ENCODE peak calls at places on chromosome 19, in eight cellular contexts. One of them, this sample, is unnamed.

GRCh38 chr19:9130965-9131364 is 4.2 kb upstream of the OR7G3 start:
- DNase-seq in HCT116: no peak
- DNase-seq in GM23338: no peak
- DNase-seq in HL-60: peak
- DNase-seq in GM12878: no peak
- DNase-seq in SK-N-SH: no peak
- DNase-seq in K562: no peak
- DNase-seq in HepG2: no peak
- DNase-seq in this sample: no peak

GRCh38 chr19:2055871-2056809 is 5.1 kb upstream of the MKNK2 start:
- DNase-seq in HCT116: peak
- DNase-seq in GM23338: peak
- DNase-seq in HL-60: peak
- DNase-seq in GM12878: no peak
- DNase-seq in SK-N-SH: peak
- DNase-seq in K562: no peak
- DNase-seq in HepG2: no peak
- DNase-seq in this sample: no peak

GRCh38 chr19:56091066-56091490 is 30.0 kb downstream of the ZNF787 start:
- DNase-seq in HCT116: no peak
- DNase-seq in GM23338: no peak
- DNase-seq in HL-60: no peak
- DNase-seq in GM12878: no peak
- DNase-seq in SK-N-SH: no peak
- DNase-seq in K562: no peak
- DNase-seq in HepG2: no peak
- DNase-seq in this sample: no peak

GRCh38 chr19:566403-566802 is 6.0 kb upstream of the BSG start:
- DNase-seq in HCT116: no peak
- DNase-seq in GM23338: peak
- DNase-seq in HL-60: peak
- DNase-seq in GM12878: no peak
- DNase-seq in SK-N-SH: peak
- DNase-seq in K562: peak
- DNase-seq in HepG2: peak
- DNase-seq in this sample: no peak

GRCh38 chr19:52336117-52336811 is at the start of gene ZNF610:
- DNase-seq in HCT116: no peak
- DNase-seq in GM23338: peak
- DNase-seq in HL-60: peak
- DNase-seq in GM12878: peak
- DNase-seq in SK-N-SH: peak
- DNase-seq in K562: no peak
- DNase-seq in HepG2: peak
- DNase-seq in this sample: no peak

GRCh38 chr19:38596057-38596981 is 21.4 kb downstream of the MAP4K1 start:
- DNase-seq in HCT116: peak
- DNase-seq in GM23338: peak
- DNase-seq in HL-60: no peak
- DNase-seq in GM12878: no peak
- DNase-seq in SK-N-SH: peak
- DNase-seq in K562: peak
- DNase-seq in HepG2: peak
- DNase-seq in this sample: peak

GRCh38 chr19:4516939-4517300 is 1.4 kb downstream of the PLIN4 start:
- DNase-seq in HCT116: no peak
- DNase-seq in GM23338: no peak
- DNase-seq in HL-60: no peak
- DNase-seq in GM12878: no peak
- DNase-seq in SK-N-SH: no peak
- DNase-seq in K562: no peak
- DNase-seq in HepG2: no peak
- DNase-seq in this sample: no peak

GRCh38 chr19:2618611-2619010 is 83.9 kb downstream of the GNG7 start:
- DNase-seq in HCT116: peak
- DNase-seq in GM23338: no peak
- DNase-seq in HL-60: peak
- DNase-seq in GM12878: no peak
- DNase-seq in SK-N-SH: no peak
- DNase-seq in K562: no peak
- DNase-seq in HepG2: no peak
- DNase-seq in this sample: no peak

GRCh38 chr19:16190736-16191135 is 5.5 kb downstream of the FAM32A start:
- DNase-seq in HCT116: no peak
- DNase-seq in GM23338: no peak
- DNase-seq in HL-60: no peak
- DNase-seq in GM12878: no peak
- DNase-seq in SK-N-SH: no peak
- DNase-seq in K562: no peak
- DNase-seq in HepG2: no peak
- DNase-seq in this sample: no peak

GRCh38 chr19:10968527-10969081 is 7.8 kb downstream of the SMARCA4 start:
- DNase-seq in HCT116: no peak
- DNase-seq in GM23338: no peak
- DNase-seq in HL-60: no peak
- DNase-seq in GM12878: peak
- DNase-seq in SK-N-SH: no peak
- DNase-seq in K562: no peak
- DNase-seq in HepG2: no peak
- DNase-seq in this sample: no peak

GRCh38 chr19:32138416-32138815 is 207.0 kb upstream of the ZNF507 start:
- DNase-seq in HCT116: no peak
- DNase-seq in GM23338: peak
- DNase-seq in HL-60: no peak
- DNase-seq in GM12878: no peak
- DNase-seq in SK-N-SH: no peak
- DNase-seq in K562: peak
- DNase-seq in HepG2: no peak
- DNase-seq in this sample: no peak

GRCh38 chr19:16541526-16542044 is 652 bp downstream of the CHERP start:
- DNase-seq in HCT116: no peak
- DNase-seq in GM23338: peak
- DNase-seq in HL-60: peak
- DNase-seq in GM12878: no peak
- DNase-seq in SK-N-SH: peak
- DNase-seq in K562: peak
- DNase-seq in HepG2: no peak
- DNase-seq in this sample: no peak

GRCh38 chr19:5615756-5616327 is 6.7 kb downstream of the SAFB2 start:
- DNase-seq in HCT116: no peak
- DNase-seq in GM23338: no peak
- DNase-seq in HL-60: no peak
- DNase-seq in GM12878: no peak
- DNase-seq in SK-N-SH: no peak
- DNase-seq in K562: no peak
- DNase-seq in HepG2: no peak
- DNase-seq in this sample: no peak
- TF ChIP-seq POLR2AphosphoS5 in HCT116: no peak
- TF ChIP-seq POLR2AphosphoS5 in GM23338: no peak
- TF ChIP-seq POLR2AphosphoS5 in HL-60: no peak
- TF ChIP-seq POLR2AphosphoS5 in GM12878: no peak
- TF ChIP-seq POLR2AphosphoS5 in SK-N-SH: no peak
- TF ChIP-seq POLR2AphosphoS5 in K562: no peak
- TF ChIP-seq POLR2AphosphoS5 in HepG2: no peak
- TF ChIP-seq POLR2AphosphoS5 in this sample: no peak

DNA sequence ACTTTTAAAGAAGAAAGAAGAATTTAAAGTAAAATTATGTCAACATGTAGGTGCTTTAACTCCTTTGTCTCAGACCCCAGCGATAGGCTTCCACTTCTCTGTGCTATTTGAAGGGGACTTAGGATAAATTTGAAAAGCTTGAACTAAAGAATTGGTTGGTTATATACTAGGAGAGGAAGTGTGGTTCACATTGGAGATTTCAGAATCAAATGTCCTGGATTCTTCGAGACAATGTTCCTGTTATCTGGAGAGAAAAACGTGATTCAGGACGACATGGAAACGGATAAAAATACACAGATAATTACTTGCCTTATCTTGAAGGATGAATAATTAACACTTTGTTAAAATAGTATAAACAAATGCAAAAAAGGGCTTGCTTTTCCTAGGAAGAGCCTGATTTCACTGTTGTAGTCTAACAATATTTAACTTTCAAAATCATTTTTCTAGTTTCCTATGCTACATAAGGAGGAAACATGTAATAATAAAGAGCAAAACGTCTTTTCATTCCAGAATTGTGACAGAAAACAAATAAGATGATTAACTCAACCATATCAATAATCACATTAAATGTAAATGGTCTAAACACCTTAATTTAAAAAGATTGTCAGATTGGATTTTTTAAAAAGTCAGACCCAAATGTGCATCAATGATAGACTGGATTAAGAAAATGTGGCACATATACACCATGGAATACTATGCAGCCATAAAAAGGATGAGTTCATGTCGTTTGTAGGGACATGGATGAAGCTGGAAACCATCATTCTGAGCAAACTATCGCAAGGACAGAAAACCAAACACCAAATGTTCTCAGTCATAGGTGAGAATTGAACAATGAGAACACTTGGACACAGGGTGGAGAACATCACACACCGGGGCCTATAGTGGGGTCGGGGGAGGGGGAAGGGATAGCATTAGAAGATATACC is 724 bp upstream of the ZNF780A start:
- DNase-seq in HCT116: no peak
- DNase-seq in GM23338: peak
- DNase-seq in HL-60: no peak
- DNase-seq in GM12878: no peak
- DNase-seq in SK-N-SH: no peak
- DNase-seq in K562: no peak
- DNase-seq in HepG2: no peak
- DNase-seq in this sample: no peak
- H3K27ac ChIP-seq in HCT116: peak
- H3K27ac ChIP-seq in GM23338: no peak
- H3K27ac ChIP-seq in HL-60: peak
- H3K27ac ChIP-seq in GM12878: peak
- H3K27ac ChIP-seq in SK-N-SH: peak
- H3K27ac ChIP-seq in K562: peak
- H3K27ac ChIP-seq in HepG2: peak
- H3K27ac ChIP-seq in this sample: peak

DNA sequence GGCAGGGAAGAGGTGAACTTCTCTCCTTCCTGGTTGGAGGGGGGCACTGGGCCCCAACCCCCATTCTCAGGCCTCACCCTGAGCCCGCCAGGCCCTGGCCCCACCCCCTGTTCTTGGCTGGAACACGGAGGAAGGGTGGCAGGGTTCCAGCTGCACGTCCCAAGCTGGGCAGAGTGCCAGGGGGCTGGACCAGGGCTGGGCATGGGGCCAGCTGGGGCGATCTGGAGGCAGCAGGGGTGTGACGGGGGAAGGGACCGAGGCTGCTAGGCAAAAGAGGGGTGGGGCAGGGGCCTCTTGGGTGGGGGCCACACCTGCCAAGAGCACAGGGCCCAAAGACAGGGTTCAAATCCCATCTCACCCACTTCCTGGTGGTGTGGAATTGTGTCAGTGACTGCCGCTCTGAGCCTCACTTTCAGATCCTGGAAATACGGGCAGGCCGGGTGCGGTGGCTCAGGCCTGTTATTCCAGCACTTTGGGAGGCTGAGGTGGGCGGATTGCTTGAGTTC is 2.2 kb downstream of the HIF3A start:
- DNase-seq in HCT116: peak
- DNase-seq in GM23338: no peak
- DNase-seq in HL-60: peak
- DNase-seq in GM12878: no peak
- DNase-seq in SK-N-SH: peak
- DNase-seq in K562: no peak
- DNase-seq in HepG2: peak
- DNase-seq in this sample: no peak
- TF ChIP-seq REST in HCT116: no peak
- TF ChIP-seq REST in GM23338: no peak
- TF ChIP-seq REST in HL-60: no peak
- TF ChIP-seq REST in GM12878: no peak
- TF ChIP-seq REST in SK-N-SH: peak
- TF ChIP-seq REST in K562: no peak
- TF ChIP-seq REST in HepG2: no peak
- TF ChIP-seq REST in this sample: no peak

GRCh38 chr19:47713046-47714021 is at the start of gene EHD2:
- DNase-seq in HCT116: no peak
- DNase-seq in GM23338: peak
- DNase-seq in HL-60: peak
- DNase-seq in GM12878: no peak
- DNase-seq in SK-N-SH: peak
- DNase-seq in K562: peak
- DNase-seq in HepG2: no peak
- DNase-seq in this sample: no peak
- TF ChIP-seq POLR2AphosphoS5 in HCT116: peak
- TF ChIP-seq POLR2AphosphoS5 in GM23338: peak
- TF ChIP-seq POLR2AphosphoS5 in HL-60: no peak
- TF ChIP-seq POLR2AphosphoS5 in GM12878: no peak
- TF ChIP-seq POLR2AphosphoS5 in SK-N-SH: peak
- TF ChIP-seq POLR2AphosphoS5 in K562: no peak
- TF ChIP-seq POLR2AphosphoS5 in HepG2: no peak
- TF ChIP-seq POLR2AphosphoS5 in this sample: peak

GRCh38 chr19:53898166-53898565 is 10.9 kb upstream of the CACNG7 start:
- DNase-seq in HCT116: no peak
- DNase-seq in GM23338: peak
- DNase-seq in HL-60: no peak
- DNase-seq in GM12878: no peak
- DNase-seq in SK-N-SH: no peak
- DNase-seq in K562: no peak
- DNase-seq in HepG2: no peak
- DNase-seq in this sample: no peak

GRCh38 chr19:53898680-53899341 is 10.3 kb upstream of the CACNG7 start:
- DNase-seq in HCT116: peak
- DNase-seq in GM23338: peak
- DNase-seq in HL-60: no peak
- DNase-seq in GM12878: no peak
- DNase-seq in SK-N-SH: peak
- DNase-seq in K562: peak
- DNase-seq in HepG2: no peak
- DNase-seq in this sample: no peak

GRCh38 chr19:53894736-53895135 is 12.7 kb downstream of the PRKCG start:
- DNase-seq in HCT116: no peak
- DNase-seq in GM23338: no peak
- DNase-seq in HL-60: no peak
- DNase-seq in GM12878: no peak
- DNase-seq in SK-N-SH: no peak
- DNase-seq in K562: no peak
- DNase-seq in HepG2: no peak
- DNase-seq in this sample: no peak

GRCh38 chr19:53896682-53897081 is 12.4 kb upstream of the CACNG7 start:
- DNase-seq in HCT116: no peak
- DNase-seq in GM23338: peak
- DNase-seq in HL-60: no peak
- DNase-seq in GM12878: no peak
- DNase-seq in SK-N-SH: no peak
- DNase-seq in K562: no peak
- DNase-seq in HepG2: no peak
- DNase-seq in this sample: no peak

GRCh38 chr19:53897459-53897858 is 11.6 kb upstream of the CACNG7 start:
- DNase-seq in HCT116: no peak
- DNase-seq in GM23338: no peak
- DNase-seq in HL-60: no peak
- DNase-seq in GM12878: no peak
- DNase-seq in SK-N-SH: no peak
- DNase-seq in K562: no peak
- DNase-seq in HepG2: no peak
- DNase-seq in this sample: no peak
- H3K27ac ChIP-seq in HCT116: no peak
- H3K27ac ChIP-seq in GM23338: no peak
- H3K27ac ChIP-seq in HL-60: no peak
- H3K27ac ChIP-seq in GM12878: no peak
- H3K27ac ChIP-seq in SK-N-SH: no peak
- H3K27ac ChIP-seq in K562: no peak
- H3K27ac ChIP-seq in HepG2: no peak
- H3K27ac ChIP-seq in this sample: no peak

This sample was measured in Panc1.